ENCODE peak calls at places on chromosome 4, in eight cellular contexts. One of them, this sample, is unnamed.

GRCh38 chr4:182818926-182819730 is 98.1 kb downstream of the DCTD start:
- DNase-seq in sigmoid colon: no peak
- DNase-seq in ovary: no peak
- DNase-seq in SK-N-SH: no peak
- DNase-seq in GM12878: no peak
- DNase-seq in suprapubic skin: no peak
- DNase-seq in stomach: no peak
- DNase-seq in A549: no peak
- DNase-seq in this sample: no peak

GRCh38 chr4:123444298-123444731 is 47.7 kb downstream of the SPRY1 start:
- DNase-seq in sigmoid colon: no peak
- DNase-seq in ovary: no peak
- DNase-seq in SK-N-SH: no peak
- DNase-seq in GM12878: peak; percentile 45
- DNase-seq in suprapubic skin: no peak
- DNase-seq in stomach: no peak
- DNase-seq in A549: no peak
- DNase-seq in this sample: peak; percentile 55

GRCh38 chr4:150250998-150251651 is 172.9 kb downstream of the DCLK2 start:
- DNase-seq in sigmoid colon: no peak
- DNase-seq in ovary: no peak
- DNase-seq in SK-N-SH: peak; percentile 66
- DNase-seq in GM12878: peak; percentile 8
- DNase-seq in suprapubic skin: no peak
- DNase-seq in stomach: no peak
- DNase-seq in A549: no peak
- DNase-seq in this sample: no peak

GRCh38 chr4:101981756-101982155 is 191.2 kb downstream of the BANK1 start:
- DNase-seq in sigmoid colon: no peak
- DNase-seq in ovary: no peak
- DNase-seq in SK-N-SH: no peak
- DNase-seq in GM12878: no peak
- DNase-seq in suprapubic skin: no peak
- DNase-seq in stomach: no peak
- DNase-seq in A549: no peak
- DNase-seq in this sample: no peak

GRCh38 chr4:38805530-38806145 is 1.0 kb upstream of the TLR1 start:
- DNase-seq in sigmoid colon: no peak
- DNase-seq in ovary: peak; percentile 22
- DNase-seq in SK-N-SH: no peak
- DNase-seq in GM12878: peak; percentile 98
- DNase-seq in suprapubic skin: no peak
- DNase-seq in stomach: no peak
- DNase-seq in A549: no peak
- DNase-seq in this sample: peak; percentile 48

GRCh38 chr4:118193421-118193820 is 159.1 kb downstream of the NDST3 start:
- DNase-seq in sigmoid colon: no peak
- DNase-seq in ovary: no peak
- DNase-seq in SK-N-SH: no peak
- DNase-seq in GM12878: no peak
- DNase-seq in suprapubic skin: no peak
- DNase-seq in stomach: no peak
- DNase-seq in A549: no peak
- DNase-seq in this sample: no peak

GRCh38 chr4:11799182-11799581 is 370.5 kb upstream of the HS3ST1 start:
- DNase-seq in sigmoid colon: no peak
- DNase-seq in ovary: no peak
- DNase-seq in SK-N-SH: no peak
- DNase-seq in GM12878: no peak
- DNase-seq in suprapubic skin: no peak
- DNase-seq in stomach: peak; percentile 27
- DNase-seq in A549: no peak
- DNase-seq in this sample: peak; percentile 35

GRCh38 chr4:134018845-134019244 is 182.7 kb downstream of the PABPC4L start:
- DNase-seq in sigmoid colon: no peak
- DNase-seq in ovary: no peak
- DNase-seq in SK-N-SH: no peak
- DNase-seq in GM12878: no peak
- DNase-seq in suprapubic skin: no peak
- DNase-seq in stomach: no peak
- DNase-seq in A549: no peak
- DNase-seq in this sample: no peak

GRCh38 chr4:80302616-80303223 is 32.8 kb upstream of the CFAP299 start:
- DNase-seq in sigmoid colon: peak; percentile 46
- DNase-seq in ovary: no peak
- DNase-seq in SK-N-SH: no peak
- DNase-seq in GM12878: no peak
- DNase-seq in suprapubic skin: no peak
- DNase-seq in stomach: no peak
- DNase-seq in A549: no peak
- DNase-seq in this sample: no peak

GRCh38 chr4:156889616-156890594 is 81.7 kb downstream of the PDGFC start:
- DNase-seq in sigmoid colon: peak; percentile 74
- DNase-seq in ovary: no peak
- DNase-seq in SK-N-SH: no peak
- DNase-seq in GM12878: no peak
- DNase-seq in suprapubic skin: no peak
- DNase-seq in stomach: no peak
- DNase-seq in A549: no peak
- DNase-seq in this sample: no peak

GRCh38 chr4:73853246-73853704 is at the start of gene PF4V1:
- DNase-seq in sigmoid colon: peak; percentile 69
- DNase-seq in ovary: no peak
- DNase-seq in SK-N-SH: no peak
- DNase-seq in GM12878: no peak
- DNase-seq in suprapubic skin: peak; percentile 79
- DNase-seq in stomach: peak; percentile 50
- DNase-seq in A549: no peak
- DNase-seq in this sample: peak; percentile 22

GRCh38 chr4:147773261-147774184 is 41.6 kb downstream of the ARHGAP10 start:
- DNase-seq in sigmoid colon: no peak
- DNase-seq in ovary: no peak
- DNase-seq in SK-N-SH: no peak
- DNase-seq in GM12878: no peak
- DNase-seq in suprapubic skin: no peak
- DNase-seq in stomach: no peak
- DNase-seq in A549: no peak
- DNase-seq in this sample: no peak

GRCh38 chr4:147778942-147779341 is 47.1 kb downstream of the ARHGAP10 start:
- DNase-seq in sigmoid colon: no peak
- DNase-seq in ovary: no peak
- DNase-seq in SK-N-SH: no peak
- DNase-seq in GM12878: peak; percentile 98
- DNase-seq in suprapubic skin: no peak
- DNase-seq in stomach: no peak
- DNase-seq in A549: no peak
- DNase-seq in this sample: no peak

GRCh38 chr4:147777456-147778091 is 45.7 kb downstream of the ARHGAP10 start:
- DNase-seq in sigmoid colon: no peak
- DNase-seq in ovary: no peak
- DNase-seq in SK-N-SH: no peak
- DNase-seq in GM12878: no peak
- DNase-seq in suprapubic skin: no peak
- DNase-seq in stomach: no peak
- DNase-seq in A549: peak; percentile 42
- DNase-seq in this sample: no peak

GRCh38 chr4:147779449-147779848 is 47.6 kb downstream of the ARHGAP10 start:
- DNase-seq in sigmoid colon: no peak
- DNase-seq in ovary: no peak
- DNase-seq in SK-N-SH: no peak
- DNase-seq in GM12878: no peak
- DNase-seq in suprapubic skin: no peak
- DNase-seq in stomach: no peak
- DNase-seq in A549: no peak
- DNase-seq in this sample: no peak

GRCh38 chr4:147776600-147777175 is 44.8 kb downstream of the ARHGAP10 start:
- DNase-seq in sigmoid colon: no peak
- DNase-seq in ovary: no peak
- DNase-seq in SK-N-SH: no peak
- DNase-seq in GM12878: no peak
- DNase-seq in suprapubic skin: no peak
- DNase-seq in stomach: no peak
- DNase-seq in A549: no peak
- DNase-seq in this sample: no peak
- TF ChIP-seq CTCF in sigmoid colon: no peak
- TF ChIP-seq CTCF in ovary: no peak
- TF ChIP-seq CTCF in SK-N-SH: no peak
- TF ChIP-seq CTCF in GM12878: no peak
- TF ChIP-seq CTCF in suprapubic skin: no peak
- TF ChIP-seq CTCF in stomach: no peak
- TF ChIP-seq CTCF in A549: no peak
- TF ChIP-seq CTCF in this sample: no peak

DNA sequence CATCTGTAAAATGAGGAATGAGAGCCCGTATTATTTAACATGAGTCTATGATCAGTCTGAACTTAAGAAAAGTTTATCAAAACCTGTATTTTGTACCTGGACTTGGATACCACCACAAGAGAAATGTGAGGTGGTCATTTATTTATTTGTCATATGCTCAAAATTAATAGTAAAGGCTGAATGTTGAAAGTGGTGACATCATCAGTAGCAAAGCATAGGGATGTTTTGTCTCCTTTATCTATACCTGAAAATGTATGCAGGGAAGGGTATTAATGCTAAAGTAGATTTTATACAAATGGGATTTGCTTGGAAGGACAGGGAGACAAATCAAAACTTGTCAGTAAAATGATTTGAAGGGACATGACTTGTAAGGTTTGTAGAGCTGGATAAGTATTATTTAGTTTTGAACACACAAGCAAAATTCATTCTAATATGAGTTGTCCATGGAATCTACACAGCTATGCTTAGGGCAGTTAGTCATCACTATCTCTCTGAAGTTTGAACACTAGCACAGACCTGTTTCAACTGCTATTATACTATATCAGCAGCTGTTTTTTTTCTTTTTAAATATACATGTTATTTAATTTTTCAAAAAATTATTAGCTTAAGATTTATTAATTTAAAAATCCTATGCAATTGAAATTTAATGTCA is 52.4 kb upstream of the GUCY1A1 start:
- DNase-seq in sigmoid colon: no peak
- DNase-seq in ovary: no peak
- DNase-seq in SK-N-SH: no peak
- DNase-seq in GM12878: no peak
- DNase-seq in suprapubic skin: no peak
- DNase-seq in stomach: no peak
- DNase-seq in A549: no peak
- DNase-seq in this sample: no peak
- TF ChIP-seq EP300 in sigmoid colon: no peak
- TF ChIP-seq EP300 in ovary: no peak
- TF ChIP-seq EP300 in SK-N-SH: no peak
- TF ChIP-seq EP300 in GM12878: no peak
- TF ChIP-seq EP300 in suprapubic skin: no peak
- TF ChIP-seq EP300 in stomach: no peak
- TF ChIP-seq EP300 in A549: no peak
- TF ChIP-seq EP300 in this sample: no peak

DNA sequence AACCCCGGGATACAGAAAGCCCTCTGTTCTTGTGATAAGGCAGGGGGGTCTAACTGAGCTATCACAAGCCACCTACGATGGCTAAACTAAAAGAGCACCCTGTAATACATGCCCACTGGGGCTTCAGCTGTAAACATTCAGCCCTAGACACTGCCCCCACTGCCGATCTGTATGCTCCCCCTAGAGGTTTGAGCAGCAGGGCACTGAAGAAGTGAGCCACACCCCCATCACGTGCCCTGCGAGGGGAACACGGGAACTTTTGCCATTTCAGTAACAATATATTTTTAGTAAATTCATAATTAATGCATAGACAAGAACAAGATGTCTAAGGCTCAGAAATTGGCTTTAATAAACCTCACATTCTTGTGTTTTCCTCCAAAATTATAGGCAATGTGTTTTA is 235.2 kb upstream of the SFRP2 start:
- DNase-seq in sigmoid colon: no peak
- DNase-seq in ovary: no peak
- DNase-seq in SK-N-SH: no peak
- DNase-seq in GM12878: no peak
- DNase-seq in suprapubic skin: no peak
- DNase-seq in stomach: no peak
- DNase-seq in A549: no peak
- DNase-seq in this sample: no peak
- TF ChIP-seq CTCF in sigmoid colon: no peak
- TF ChIP-seq CTCF in ovary: no peak
- TF ChIP-seq CTCF in SK-N-SH: peak; percentile 47
- TF ChIP-seq CTCF in GM12878: no peak
- TF ChIP-seq CTCF in suprapubic skin: no peak
- TF ChIP-seq CTCF in stomach: no peak
- TF ChIP-seq CTCF in A549: no peak
- TF ChIP-seq CTCF in this sample: no peak

DNA sequence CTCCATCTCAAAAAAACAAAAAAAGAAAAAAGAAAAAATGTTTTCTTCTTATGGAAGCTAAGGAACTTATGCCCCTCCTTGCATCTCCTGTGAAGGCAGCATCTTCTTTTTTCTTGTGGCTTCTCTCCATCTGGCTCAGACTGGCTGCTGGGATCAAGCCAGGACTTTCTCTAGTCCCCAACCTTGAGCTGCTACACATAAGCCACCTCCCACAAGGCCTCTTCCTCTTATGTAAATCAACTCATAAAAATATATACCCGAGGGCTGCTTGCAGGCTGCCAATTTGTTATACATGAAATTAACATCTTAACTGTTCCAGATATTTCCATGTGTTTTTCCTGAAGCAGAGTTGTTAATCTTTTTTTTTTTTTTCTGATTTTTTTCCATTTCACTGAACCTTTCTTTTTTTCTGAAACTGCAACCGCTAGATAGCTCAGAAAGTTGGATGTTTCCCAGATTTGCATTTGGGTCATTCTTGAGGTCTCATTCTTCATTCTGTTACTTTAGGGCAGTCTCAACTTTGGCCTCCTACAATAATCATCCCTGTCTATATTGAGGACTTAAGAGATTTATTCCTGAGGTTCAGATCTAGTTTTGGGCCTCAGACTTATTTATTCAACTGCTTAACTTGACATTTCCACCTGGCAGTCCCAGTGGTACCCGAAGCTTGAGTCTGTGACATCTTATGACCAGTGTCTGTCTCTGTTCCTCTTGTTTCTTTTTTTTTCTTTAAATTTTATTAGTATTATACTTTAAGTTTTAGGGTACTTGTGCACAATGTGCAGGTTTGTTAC is 10.3 kb downstream of the SNX25 start:
- DNase-seq in sigmoid colon: peak; percentile 93
- DNase-seq in ovary: peak; percentile 80
- DNase-seq in SK-N-SH: no peak
- DNase-seq in GM12878: no peak
- DNase-seq in suprapubic skin: no peak
- DNase-seq in stomach: no peak
- DNase-seq in A549: no peak
- DNase-seq in this sample: peak; percentile 70
- TF ChIP-seq EP300 in sigmoid colon: no peak
- TF ChIP-seq EP300 in ovary: no peak
- TF ChIP-seq EP300 in SK-N-SH: no peak
- TF ChIP-seq EP300 in GM12878: no peak
- TF ChIP-seq EP300 in suprapubic skin: no peak
- TF ChIP-seq EP300 in stomach: no peak
- TF ChIP-seq EP300 in A549: no peak
- TF ChIP-seq EP300 in this sample: no peak

DNA sequence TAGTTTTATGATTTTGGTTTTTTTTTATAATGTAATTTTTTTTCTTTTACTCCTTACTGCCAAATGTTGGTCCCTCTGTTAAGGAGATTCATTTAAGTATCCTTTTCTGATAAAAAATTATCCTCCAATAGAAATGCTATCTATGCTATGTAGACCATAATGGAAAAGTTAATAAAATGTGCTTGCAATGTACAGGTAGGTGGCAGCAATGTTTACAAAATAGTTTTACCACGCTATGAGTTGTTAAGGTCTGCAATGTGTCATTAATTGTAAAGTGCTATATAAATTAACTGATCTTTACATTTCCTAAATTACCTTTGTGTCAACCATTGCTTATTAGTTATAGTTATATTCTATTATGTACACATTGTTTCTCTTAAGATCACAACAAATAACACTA is 3.8 kb upstream of the CENPC start:
- DNase-seq in sigmoid colon: no peak
- DNase-seq in ovary: no peak
- DNase-seq in SK-N-SH: peak; percentile 21
- DNase-seq in GM12878: no peak
- DNase-seq in suprapubic skin: no peak
- DNase-seq in stomach: no peak
- DNase-seq in A549: peak; percentile 29
- DNase-seq in this sample: no peak
- TF ChIP-seq CTCF in sigmoid colon: no peak
- TF ChIP-seq CTCF in ovary: no peak
- TF ChIP-seq CTCF in SK-N-SH: peak; percentile 58
- TF ChIP-seq CTCF in GM12878: peak; percentile 63
- TF ChIP-seq CTCF in suprapubic skin: no peak
- TF ChIP-seq CTCF in stomach: no peak
- TF ChIP-seq CTCF in A549: peak; percentile 55
- TF ChIP-seq CTCF in this sample: peak; percentile 17

This sample was measured in transverse colon.